ENCODE peak calls at places on chromosomes 12 and 14, in eight cellular contexts. F, X, A, I, B, Y, H and N are unnamed samples.

GRCh38 chr12:7346571-7347225 is 42.8 kb downstream of the ACSM4 start:
- DNase-seq in X (no peak), I (no peak), F (no peak), B (no peak), Y (peak; percentile 73), H (no peak), A (no peak), N (no peak)

GRCh38 chr12:118145113-118145797 is 9.3 kb downstream of the PEBP1 start:
- DNase-seq in H (no peak), A (no peak), B (no peak), X (no peak), I (no peak), F (no peak), Y (no peak), N (no peak)

GRCh38 chr14:104431929-104432541 is 147.5 kb upstream of the C14orf180 start:
- DNase-seq in Y (no peak), A (no peak), I (no peak), H (no peak), F (no peak), B (no peak), X (no peak), N (no peak)

GRCh38 chr12:116539905-116540482 is 19.2 kb upstream of the MAP1LC3B2 start:
- DNase-seq in A (no peak), X (peak; percentile 30), I (peak; percentile 59), Y (peak; percentile 34), H (peak; percentile 67), B (peak; percentile 38), F (no peak), N (no peak)

GRCh38 chr12:41557081-41557480 is 369.0 kb downstream of the PDZRN4 start:
- DNase-seq in B (no peak), X (no peak), Y (no peak), I (no peak), H (no peak), F (no peak), A (no peak), N (no peak)

GRCh38 chr12:46857486-46857885 is 31.7 kb upstream of the SLC38A4 start:
- DNase-seq in H (no peak), F (no peak), Y (no peak), I (no peak), A (no peak), B (no peak), X (no peak), N (no peak)

GRCh38 chr12:122834229-122834920 is 882 bp upstream of the HIP1R start:
- DNase-seq in A (no peak), F (no peak), B (peak; percentile 55), H (peak; percentile 72), Y (no peak), I (peak; percentile 60), X (no peak), N (no peak)

GRCh38 chr14:66944872-66945271 is 244.4 kb upstream of the GARIN2 start:
- DNase-seq in H (no peak), I (no peak), B (no peak), X (no peak), A (no peak), Y (peak; percentile 3), F (no peak), N (no peak)

GRCh38 chr12:59041241-59042121 is 121.2 kb upstream of the LRIG3 start:
- DNase-seq in Y (no peak), H (no peak), X (no peak), A (no peak), I (no peak), B (no peak), F (no peak), N (no peak)

GRCh38 chr14:103775506-103775905 is 59.9 kb downstream of the ZFYVE21 start:
- DNase-seq in X (no peak), H (no peak), A (no peak), F (no peak), Y (peak; percentile 86), B (no peak), I (no peak), N (no peak)

GRCh38 chr14:96710060-96710636 is 87.0 kb upstream of the VRK1 start:
- DNase-seq in I (no peak), H (no peak), X (no peak), F (no peak), A (no peak), Y (no peak), B (no peak), N (no peak)

GRCh38 chr12:93857917-93858513 is 180.8 kb downstream of the CRADD start:
- DNase-seq in Y (no peak), I (no peak), X (no peak), H (no peak), B (no peak), F (no peak), A (no peak), N (no peak)

GRCh38 chr14:104360522-104360921 is 219.0 kb upstream of the C14orf180 start:
- DNase-seq in I (peak; percentile 18), B (no peak), Y (no peak), H (no peak), A (no peak), F (no peak), X (no peak), N (no peak)

GRCh38 chr14:99231850-99232401 is 40.1 kb downstream of the BCL11B start:
- DNase-seq in H (no peak), B (no peak), F (no peak), A (no peak), I (no peak), Y (no peak), X (no peak), N (no peak)

GRCh38 chr12:32647275-32647674 is 31.8 kb upstream of the DNM1L start:
- DNase-seq in B (no peak), A (no peak), X (no peak), H (no peak), I (no peak), F (no peak), Y (no peak), N (no peak)

GRCh38 chr14:65179918-65180724 is 77.8 kb upstream of the MAX start:
- DNase-seq in H (no peak), F (no peak), B (peak; percentile 42), X (no peak), Y (no peak), A (no peak), I (peak; percentile 61), N (no peak)

GRCh38 chr12:22609501-22609900 is 15.5 kb upstream of the ETNK1 start:
- DNase-seq in Y (no peak), H (no peak), A (no peak), X (no peak), I (no peak), B (no peak), F (no peak), N (no peak)

GRCh38 chr12:11580125-11580751 is 69.2 kb upstream of the ETV6 start:
- DNase-seq in A (no peak), Y (peak; percentile 20), I (no peak), B (no peak), X (no peak), F (no peak), H (no peak), N (no peak)

GRCh38 chr12:48022180-48022521 is 17.9 kb upstream of the COL2A1 start:
- DNase-seq in F (no peak), I (no peak), X (no peak), A (no peak), B (no peak), Y (no peak), H (no peak), N (no peak)

GRCh38 chr12:97159397-97159796 is 252.3 kb downstream of the NEDD1 start:
- DNase-seq in F (no peak), A (no peak), I (no peak), X (no peak), H (no peak), Y (no peak), B (no peak), N (no peak)

GRCh38 chr14:105315211-105315721 is 718 bp downstream of the PACS2 start:
- DNase-seq in F (no peak), A (no peak), I (peak; percentile 59), X (peak; percentile 25), B (peak; percentile 66), Y (no peak), H (no peak), N (no peak)

GRCh38 chr12:64824500-64825142 is at the start of gene TBC1D30:
- DNase-seq in H (peak; percentile 59), A (no peak), F (no peak), I (peak; percentile 34), X (peak; percentile 66), B (no peak), Y (no peak), N (no peak)

GRCh38 chr12:64621257-64621942 is 11.1 kb downstream of the RASSF3 start:
- DNase-seq in A (no peak), I (no peak), F (no peak), H (no peak), X (no peak), B (no peak), Y (no peak), N (no peak)

GRCh38 chr12:116358850-116359761 is 81.6 kb upstream of the MED13L start:
- DNase-seq in X (peak; percentile 60), F (peak; percentile 51), B (peak; percentile 92), H (peak; percentile 77), A (no peak), Y (no peak), I (peak; percentile 95), N (peak; percentile 43)